ENCODE peak calls at places on chromosomes 3 and 15, in ten cellular contexts. L, Z, Q, X, W, O, D, V, H and C are unnamed samples.

GRCh38 chr15:35479423-35479822 is 66.5 kb downstream of the DPH6 start:
- DNase-seq in L (no peak), Z (no peak), Q (no peak), X (no peak), W (no peak), O (no peak), D (no peak), V (no peak), H (no peak), C (no peak)

GRCh38 chr15:31197497-31198414 is 96.2 kb upstream of the TRPM1 start:
- DNase-seq in L (peak; percentile 71), Z (peak; percentile 40), Q (peak; percentile 80), X (no peak), W (no peak), O (no peak), D (no peak), V (no peak), H (peak; percentile 19), C (peak; percentile 37)

GRCh38 chr3:53820756-53821580 is 25.3 kb downstream of the CHDH start:
- DNase-seq in L (no peak), Z (no peak), Q (no peak), X (no peak), W (no peak), O (no peak), D (no peak), V (no peak), H (no peak), C (no peak)

GRCh38 chr15:92118162-92118935 is 264.8 kb downstream of the SLCO3A1 start:
- DNase-seq in L (no peak), Z (no peak), Q (no peak), X (no peak), W (no peak), O (no peak), D (no peak), V (no peak), H (no peak), C (peak; percentile 29)

GRCh38 chr3:178385280-178385952 is 150.8 kb upstream of the KCNMB2 start:
- DNase-seq in L (peak; percentile 23), Z (no peak), Q (no peak), X (no peak), W (no peak), O (peak; percentile 16), D (peak; percentile 2), V (no peak), H (no peak), C (peak; percentile 71)

GRCh38 chr3:159804726-159805410 is 183.8 kb upstream of the IL12A start:
- DNase-seq in L (peak; percentile 38), Z (no peak), Q (peak; percentile 70), X (peak; percentile 44), W (no peak), O (peak; percentile 77), D (no peak), V (peak; percentile 68), H (no peak), C (peak; percentile 86)

GRCh38 chr3:136120373-136121348 is 75.5 kb downstream of the MSL2 start:
- DNase-seq in L (no peak), Z (no peak), Q (no peak), X (no peak), W (no peak), O (no peak), D (no peak), V (no peak), H (no peak), C (no peak)

GRCh38 chr3:188470508-188471130 is 316.7 kb downstream of the LPP start:
- DNase-seq in L (no peak), Z (no peak), Q (no peak), X (no peak), W (no peak), O (no peak), D (no peak), V (no peak), H (no peak), C (no peak)

GRCh38 chr15:28271697-28272250 is 50.2 kb downstream of the HERC2 start:
- DNase-seq in L (no peak), Z (no peak), Q (no peak), X (no peak), W (no peak), O (no peak), D (no peak), V (no peak), H (no peak), C (no peak)

GRCh38 chr15:57198654-57199241 is 177.6 kb upstream of the CGNL1 start:
- DNase-seq in L (no peak), Z (no peak), Q (peak; percentile 65), X (no peak), W (no peak), O (no peak), D (no peak), V (no peak), H (no peak), C (no peak)

GRCh38 chr3:41418961-41419691 is 219.8 kb downstream of the CTNNB1 start:
- DNase-seq in L (peak; percentile 6), Z (no peak), Q (no peak), X (no peak), W (no peak), O (peak; percentile 44), D (no peak), V (no peak), H (no peak), C (peak; percentile 64)

GRCh38 chr3:193837347-193837827 is 244.4 kb downstream of the OPA1 start:
- DNase-seq in L (no peak), Z (no peak), Q (no peak), X (no peak), W (no peak), O (no peak), D (no peak), V (peak; percentile 11), H (no peak), C (no peak)

GRCh38 chr3:177463863-177464262 is 266.6 kb upstream of the TBL1XR1 start:
- DNase-seq in L (no peak), Z (no peak), Q (no peak), X (no peak), W (no peak), O (no peak), D (no peak), V (no peak), H (no peak), C (peak; percentile 76)

GRCh38 chr3:159907828-159908227 is 80.8 kb upstream of the IL12A start:
- DNase-seq in L (no peak), Z (no peak), Q (no peak), X (no peak), W (no peak), O (no peak), D (no peak), V (no peak), H (no peak), C (no peak)

GRCh38 chr3:17686613-17687012 is 55.8 kb downstream of the TBC1D5 start:
- DNase-seq in L (no peak), Z (no peak), Q (no peak), X (no peak), W (no peak), O (peak; percentile 38), D (no peak), V (no peak), H (no peak), C (no peak)

GRCh38 chr15:96142498-96142897 is 188.0 kb upstream of the NR2F2 start:
- DNase-seq in L (no peak), Z (no peak), Q (no peak), X (no peak), W (no peak), O (no peak), D (no peak), V (no peak), H (no peak), C (no peak)

GRCh38 chr3:160440687-160441086 is 8.9 kb downstream of the TRIM59 start:
- DNase-seq in L (no peak), Z (no peak), Q (no peak), X (no peak), W (no peak), O (no peak), D (no peak), V (no peak), H (no peak), C (no peak)

GRCh38 chr15:74043425-74044266 is 38.7 kb downstream of the GOLGA6A start:
- DNase-seq in L (no peak), Z (no peak), Q (no peak), X (no peak), W (no peak), O (no peak), D (no peak), V (no peak), H (no peak), C (no peak)

GRCh38 chr3:18739098-18739431 is 313.9 kb upstream of the SATB1 start:
- DNase-seq in L (peak; percentile 44), Z (no peak), Q (no peak), X (no peak), W (no peak), O (no peak), D (no peak), V (no peak), H (no peak), C (no peak)

GRCh38 chr3:101829066-101829830 is 20.1 kb upstream of the NFKBIZ start:
- DNase-seq in L (peak; percentile 79), Z (peak; percentile 6), Q (no peak), X (no peak), W (peak; percentile 23), O (no peak), D (peak; percentile 30), V (peak; percentile 77), H (no peak), C (no peak)

GRCh38 chr3:49428697-49429100 is 425 bp downstream of the NICN1 start:
- DNase-seq in L (no peak), Z (no peak), Q (no peak), X (no peak), W (no peak), O (no peak), D (no peak), V (no peak), H (no peak), C (peak; percentile 71)

GRCh38 chr3:190443257-190443656 is 6.4 kb downstream of the TMEM207 start:
- DNase-seq in L (no peak), Z (no peak), Q (no peak), X (no peak), W (no peak), O (peak; percentile 53), D (no peak), V (no peak), H (no peak), C (no peak)

GRCh38 chr3:126498936-126499335 is 18.6 kb downstream of the UROC1 start:
- DNase-seq in L (no peak), Z (no peak), Q (no peak), X (no peak), W (no peak), O (no peak), D (no peak), V (no peak), H (no peak), C (no peak)

GRCh38 chr3:72398781-72399180 is 449.5 kb downstream of the SHQ1 start:
- DNase-seq in L (no peak), Z (no peak), Q (no peak), X (no peak), W (no peak), O (no peak), D (no peak), V (no peak), H (no peak), C (no peak)

GRCh38 chr3:48594431-48595049 is 589 bp downstream of the COL7A1 start:
- DNase-seq in L (no peak), Z (no peak), Q (no peak), X (no peak), W (no peak), O (no peak), D (no peak), V (no peak), H (no peak), C (no peak)

GRCh38 chr3:136263251-136263650 is 13.1 kb downstream of the PCCB start:
- DNase-seq in L (no peak), Z (no peak), Q (no peak), X (no peak), W (no peak), O (no peak), D (no peak), V (no peak), H (no peak), C (no peak)

GRCh38 chr15:34729886-34730285 is 24.9 kb downstream of the GJD2 start:
- DNase-seq in L (no peak), Z (no peak), Q (no peak), X (no peak), W (no peak), O (no peak), D (no peak), V (no peak), H (no peak), C (no peak)